ENCODE peak calls at places on chromosome 5, in seven cellular contexts. One of them, this sample, is unnamed.
A peak's percentile ranks its signal among the peaks of the same experiment; 100 is the strongest.

GRCh38 chr5:124960266-124960665 is 213.8 kb upstream of the ZNF608 start:
- DNase-seq in CD4-positive, CD25-positive, alpha-beta regulatory T cell: no peak
- DNase-seq in pancreas: no peak
- DNase-seq in SJSA1: no peak
- DNase-seq in ovary: no peak
- DNase-seq in mammary epithelial cell: peak; percentile 48
- DNase-seq in adrenal gland: no peak
- DNase-seq in this sample: no peak

GRCh38 chr5:15791859-15792258 is 291.9 kb downstream of the FBXL7 start:
- DNase-seq in CD4-positive, CD25-positive, alpha-beta regulatory T cell: no peak
- DNase-seq in adrenal gland: no peak
- DNase-seq in pancreas: no peak
- DNase-seq in ovary: no peak
- DNase-seq in mammary epithelial cell: no peak
- DNase-seq in SJSA1: no peak
- DNase-seq in this sample: no peak

GRCh38 chr5:23704176-23704855 is 196.9 kb downstream of the PRDM9 start:
- DNase-seq in pancreas: no peak
- DNase-seq in mammary epithelial cell: peak; percentile 17
- DNase-seq in adrenal gland: no peak
- DNase-seq in ovary: no peak
- DNase-seq in SJSA1: no peak
- DNase-seq in CD4-positive, CD25-positive, alpha-beta regulatory T cell: no peak
- DNase-seq in this sample: no peak

GRCh38 chr5:180646289-180646962 is 3.0 kb downstream of the FLT4 start:
- DNase-seq in pancreas: no peak
- DNase-seq in ovary: no peak
- DNase-seq in adrenal gland: no peak
- DNase-seq in mammary epithelial cell: no peak
- DNase-seq in SJSA1: peak; percentile 45
- DNase-seq in CD4-positive, CD25-positive, alpha-beta regulatory T cell: no peak
- DNase-seq in this sample: no peak

GRCh38 chr5:125129151-125129806 is 382.8 kb upstream of the ZNF608 start:
- DNase-seq in mammary epithelial cell: peak; percentile 62
- DNase-seq in ovary: no peak
- DNase-seq in CD4-positive, CD25-positive, alpha-beta regulatory T cell: no peak
- DNase-seq in adrenal gland: no peak
- DNase-seq in pancreas: no peak
- DNase-seq in SJSA1: no peak
- DNase-seq in this sample: no peak

GRCh38 chr5:91384671-91385430 is 1.7 kb upstream of the ARRDC3 start:
- DNase-seq in adrenal gland: peak; percentile 68
- DNase-seq in pancreas: no peak
- DNase-seq in ovary: no peak
- DNase-seq in SJSA1: peak; percentile 48
- DNase-seq in CD4-positive, CD25-positive, alpha-beta regulatory T cell: peak; percentile 92
- DNase-seq in mammary epithelial cell: peak; percentile 81
- DNase-seq in this sample: peak; percentile 66

GRCh38 chr5:74772359-74772758 is 5.3 kb downstream of the NSA2 start:
- DNase-seq in pancreas: no peak
- DNase-seq in CD4-positive, CD25-positive, alpha-beta regulatory T cell: no peak
- DNase-seq in adrenal gland: no peak
- DNase-seq in SJSA1: no peak
- DNase-seq in mammary epithelial cell: no peak
- DNase-seq in ovary: no peak
- DNase-seq in this sample: no peak

GRCh38 chr5:17443333-17444125 is 54.5 kb upstream of the TAF11L2 start:
- DNase-seq in SJSA1: no peak
- DNase-seq in adrenal gland: no peak
- DNase-seq in CD4-positive, CD25-positive, alpha-beta regulatory T cell: no peak
- DNase-seq in ovary: no peak
- DNase-seq in mammary epithelial cell: no peak
- DNase-seq in pancreas: no peak
- DNase-seq in this sample: no peak

GRCh38 chr5:133370281-133370890 is 242.0 kb downstream of the FSTL4 start:
- DNase-seq in mammary epithelial cell: peak; percentile 73
- DNase-seq in adrenal gland: no peak
- DNase-seq in CD4-positive, CD25-positive, alpha-beta regulatory T cell: no peak
- DNase-seq in SJSA1: no peak
- DNase-seq in ovary: no peak
- DNase-seq in pancreas: no peak
- DNase-seq in this sample: no peak

GRCh38 chr5:143923634-143924265 is 111.8 kb downstream of the HMHB1 start:
- DNase-seq in adrenal gland: no peak
- DNase-seq in CD4-positive, CD25-positive, alpha-beta regulatory T cell: no peak
- DNase-seq in SJSA1: no peak
- DNase-seq in pancreas: no peak
- DNase-seq in mammary epithelial cell: peak; percentile 52
- DNase-seq in ovary: no peak
- DNase-seq in this sample: no peak

GRCh38 chr5:147487031-147487750 is 22.7 kb downstream of the DPYSL3 start:
- DNase-seq in SJSA1: no peak
- DNase-seq in ovary: no peak
- DNase-seq in mammary epithelial cell: no peak
- DNase-seq in CD4-positive, CD25-positive, alpha-beta regulatory T cell: no peak
- DNase-seq in pancreas: no peak
- DNase-seq in adrenal gland: no peak
- DNase-seq in this sample: no peak

GRCh38 chr5:76701298-76701697 is 14.6 kb upstream of the F2R start:
- DNase-seq in mammary epithelial cell: peak; percentile 97
- DNase-seq in pancreas: no peak
- DNase-seq in adrenal gland: peak; percentile 85
- DNase-seq in ovary: no peak
- DNase-seq in SJSA1: no peak
- DNase-seq in CD4-positive, CD25-positive, alpha-beta regulatory T cell: no peak
- DNase-seq in this sample: peak; percentile 96

GRCh38 chr5:50447228-50447627 is 6.1 kb upstream of the EMB start:
- DNase-seq in mammary epithelial cell: no peak
- DNase-seq in ovary: no peak
- DNase-seq in pancreas: no peak
- DNase-seq in adrenal gland: no peak
- DNase-seq in SJSA1: no peak
- DNase-seq in CD4-positive, CD25-positive, alpha-beta regulatory T cell: no peak
- DNase-seq in this sample: no peak
- H3K27ac ChIP-seq in mammary epithelial cell: no peak overlapping the region
- H3K27ac ChIP-seq in ovary: no peak overlapping the region
- H3K27ac ChIP-seq in pancreas: no peak overlapping the region
- H3K27ac ChIP-seq in adrenal gland: no peak overlapping the region
- H3K27ac ChIP-seq in SJSA1: no peak overlapping the region
- H3K27ac ChIP-seq in CD4-positive, CD25-positive, alpha-beta regulatory T cell: peak overlapping the region; percentile 29
- H3K27ac ChIP-seq in this sample: no peak overlapping the region

DNA sequence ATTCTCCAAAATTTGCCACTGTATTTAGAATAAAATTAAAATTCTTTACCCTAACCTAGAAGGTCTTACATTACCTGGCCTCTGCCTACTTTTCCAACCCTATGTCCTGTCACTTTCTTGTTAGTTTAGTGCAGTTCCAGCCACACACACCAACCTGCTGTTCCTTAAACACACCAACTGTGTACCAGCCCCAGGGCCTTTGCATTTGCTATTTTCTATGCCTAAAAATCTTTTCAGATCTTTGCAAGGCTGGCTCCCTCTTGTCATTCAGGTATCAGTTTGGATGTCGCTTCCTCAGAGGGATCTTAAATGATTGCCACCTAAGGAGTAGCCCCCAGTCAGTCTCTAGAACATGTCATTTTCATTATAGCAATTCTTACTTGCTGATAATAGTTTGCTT is 17.7 kb upstream of the NRG2 start:
- DNase-seq in SJSA1: no peak
- DNase-seq in adrenal gland: no peak
- DNase-seq in mammary epithelial cell: no peak
- DNase-seq in CD4-positive, CD25-positive, alpha-beta regulatory T cell: no peak
- DNase-seq in pancreas: no peak
- DNase-seq in ovary: no peak
- DNase-seq in this sample: no peak
- H3K27me3 ChIP-seq in SJSA1: peaks cover 62% of the 10 kb centered on the region
- H3K27me3 ChIP-seq in adrenal gland: no peaks in the 10 kb centered on the region
- H3K27me3 ChIP-seq in mammary epithelial cell: peaks cover 8% of the 10 kb centered on the region
- H3K27me3 ChIP-seq in CD4-positive, CD25-positive, alpha-beta regulatory T cell: peaks cover 16% of the 10 kb centered on the region
- H3K27me3 ChIP-seq in pancreas: no peaks in the 10 kb centered on the region
- H3K27me3 ChIP-seq in ovary: no peaks in the 10 kb centered on the region
- H3K27me3 ChIP-seq in this sample: peaks cover 8% of the 10 kb centered on the region

GRCh38 chr5:88545348-88545747 is 276.7 kb upstream of the TMEM161B start:
- DNase-seq in SJSA1: no peak
- DNase-seq in CD4-positive, CD25-positive, alpha-beta regulatory T cell: no peak
- DNase-seq in mammary epithelial cell: no peak
- DNase-seq in pancreas: no peak
- DNase-seq in ovary: no peak
- DNase-seq in adrenal gland: no peak
- DNase-seq in this sample: no peak

GRCh38 chr5:88544616-88545150 is 276.0 kb upstream of the TMEM161B start:
- DNase-seq in mammary epithelial cell: no peak
- DNase-seq in pancreas: no peak
- DNase-seq in ovary: no peak
- DNase-seq in CD4-positive, CD25-positive, alpha-beta regulatory T cell: no peak
- DNase-seq in SJSA1: no peak
- DNase-seq in adrenal gland: no peak
- DNase-seq in this sample: no peak

GRCh38 chr5:88550736-88551135 is 282.1 kb upstream of the TMEM161B start:
- DNase-seq in CD4-positive, CD25-positive, alpha-beta regulatory T cell: no peak
- DNase-seq in SJSA1: no peak
- DNase-seq in pancreas: no peak
- DNase-seq in adrenal gland: no peak
- DNase-seq in ovary: no peak
- DNase-seq in mammary epithelial cell: no peak
- DNase-seq in this sample: no peak

GRCh38 chr5:88551724-88552345 is 283.2 kb upstream of the TMEM161B start:
- DNase-seq in pancreas: no peak
- DNase-seq in mammary epithelial cell: no peak
- DNase-seq in SJSA1: no peak
- DNase-seq in ovary: no peak
- DNase-seq in adrenal gland: no peak
- DNase-seq in CD4-positive, CD25-positive, alpha-beta regulatory T cell: no peak
- DNase-seq in this sample: peak; percentile 12

DNA sequence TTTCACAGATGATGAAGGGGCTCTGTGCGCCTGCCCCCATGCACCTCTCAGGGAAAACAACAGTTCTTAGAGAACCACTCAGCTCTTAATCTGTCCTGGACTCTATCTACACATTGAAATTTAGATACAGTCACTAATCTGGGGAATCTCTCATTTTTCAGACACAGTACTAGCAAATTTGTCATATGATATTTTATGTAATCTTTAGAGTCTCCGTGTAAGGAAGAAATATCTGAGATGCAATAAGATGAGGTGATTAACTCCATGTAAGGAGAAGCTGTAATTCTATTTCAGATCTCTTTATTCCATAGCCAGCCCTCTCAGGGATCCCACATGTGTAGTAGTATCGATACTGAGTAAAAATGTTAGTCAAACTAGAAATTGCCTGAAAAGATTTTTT is 279.5 kb upstream of the TMEM161B start:
- DNase-seq in CD4-positive, CD25-positive, alpha-beta regulatory T cell: no peak
- DNase-seq in SJSA1: no peak
- DNase-seq in ovary: no peak
- DNase-seq in adrenal gland: no peak
- DNase-seq in mammary epithelial cell: no peak
- DNase-seq in pancreas: no peak
- DNase-seq in this sample: no peak
- H3K27ac ChIP-seq in CD4-positive, CD25-positive, alpha-beta regulatory T cell: no peak overlapping the region
- H3K27ac ChIP-seq in SJSA1: no peak overlapping the region
- H3K27ac ChIP-seq in ovary: no peak overlapping the region
- H3K27ac ChIP-seq in adrenal gland: no peak overlapping the region
- H3K27ac ChIP-seq in mammary epithelial cell: no peak overlapping the region
- H3K27ac ChIP-seq in pancreas: no peak overlapping the region
- H3K27ac ChIP-seq in this sample: no peak overlapping the region

GRCh38 chr5:154478224-154478565 is at the start of gene HAND1:
- DNase-seq in SJSA1: peak; percentile 73
- DNase-seq in mammary epithelial cell: no peak
- DNase-seq in CD4-positive, CD25-positive, alpha-beta regulatory T cell: no peak
- DNase-seq in adrenal gland: peak; percentile 19
- DNase-seq in pancreas: peak; percentile 63
- DNase-seq in ovary: peak; percentile 32
- DNase-seq in this sample: no peak
- H3K27me3 ChIP-seq in SJSA1: peaks cover 100% of the 10 kb centered on the region
- H3K27me3 ChIP-seq in mammary epithelial cell: peaks cover 97% of the 10 kb centered on the region
- H3K27me3 ChIP-seq in CD4-positive, CD25-positive, alpha-beta regulatory T cell: peaks cover 60% of the 10 kb centered on the region
- H3K27me3 ChIP-seq in adrenal gland: peaks cover 96% of the 10 kb centered on the region
- H3K27me3 ChIP-seq in pancreas: peaks cover 73% of the 10 kb centered on the region
- H3K27me3 ChIP-seq in ovary: peaks cover 15% of the 10 kb centered on the region
- H3K27me3 ChIP-seq in this sample: peaks cover 9% of the 10 kb centered on the region

DNA sequence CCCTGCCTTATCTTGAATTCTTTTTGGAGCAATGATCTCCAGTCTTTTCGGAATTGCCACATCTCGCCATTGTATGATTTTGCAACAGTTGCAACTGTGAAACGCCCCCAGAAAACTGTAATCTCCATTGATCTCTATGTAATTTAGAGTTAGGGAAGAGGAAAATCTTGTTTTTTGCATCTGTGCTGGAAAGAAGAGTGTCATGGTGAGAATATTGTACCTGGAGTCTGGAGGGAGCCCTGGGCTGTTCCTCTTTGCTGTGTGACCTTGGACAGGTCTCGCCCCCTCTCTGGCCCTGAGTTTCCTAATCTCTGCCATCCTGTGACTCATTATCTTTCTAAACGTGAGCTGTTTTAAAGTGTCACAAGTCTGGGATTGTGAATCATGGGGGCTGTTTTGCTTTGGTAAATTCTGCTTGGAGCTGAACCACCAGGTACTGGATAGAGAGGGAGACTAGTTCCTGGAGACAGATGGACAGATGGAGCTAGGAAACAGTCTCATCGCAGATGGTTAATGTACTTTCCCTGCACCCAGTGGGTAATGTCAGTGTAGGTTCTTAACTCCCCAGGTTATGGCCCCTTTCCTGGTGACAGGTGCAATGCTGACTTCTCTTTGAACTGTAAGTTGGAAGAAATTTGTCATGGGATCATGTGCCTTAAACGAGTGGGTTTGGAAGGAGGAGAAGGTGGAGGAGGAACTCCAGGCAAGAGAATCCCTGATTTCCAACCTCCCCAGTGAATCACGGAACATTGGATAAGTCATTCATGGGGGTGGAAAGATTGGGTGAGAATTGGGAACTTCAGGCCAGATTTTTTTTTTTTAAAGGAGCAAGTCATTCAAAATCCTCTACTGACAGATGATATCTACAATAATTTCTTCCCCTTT is 19.6 kb downstream of the PPARGC1B start:
- DNase-seq in CD4-positive, CD25-positive, alpha-beta regulatory T cell: no peak
- DNase-seq in pancreas: no peak
- DNase-seq in ovary: no peak
- DNase-seq in SJSA1: no peak
- DNase-seq in adrenal gland: peak; percentile 26
- DNase-seq in mammary epithelial cell: peak; percentile 48
- DNase-seq in this sample: no peak
- H3K27ac ChIP-seq in CD4-positive, CD25-positive, alpha-beta regulatory T cell: no peak overlapping the region
- H3K27ac ChIP-seq in pancreas: no peak overlapping the region
- H3K27ac ChIP-seq in ovary: no peak overlapping the region
- H3K27ac ChIP-seq in SJSA1: no peak overlapping the region
- H3K27ac ChIP-seq in adrenal gland: peak overlapping the region; percentile 38
- H3K27ac ChIP-seq in mammary epithelial cell: no peak overlapping the region
- H3K27ac ChIP-seq in this sample: no peak overlapping the region

DNA sequence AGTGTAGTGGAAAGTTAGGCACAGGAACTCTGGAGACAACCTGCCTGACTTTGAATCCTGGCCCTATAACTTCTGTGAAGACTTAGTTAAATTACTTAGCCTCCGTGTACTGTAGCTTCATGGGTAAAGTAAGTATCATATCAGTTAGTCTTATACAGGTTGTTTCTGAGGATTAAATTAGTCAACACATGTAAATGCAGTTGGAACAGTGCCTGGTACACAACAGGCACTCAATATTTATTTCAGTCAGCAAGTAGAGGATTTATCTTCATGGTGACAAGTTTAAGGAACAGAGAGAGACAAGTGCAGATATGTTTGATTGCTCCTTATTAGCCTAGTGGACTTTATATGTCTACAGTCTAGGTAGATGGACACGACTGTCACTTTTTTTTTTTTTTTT is 2.7 kb downstream of the TSLP start:
- DNase-seq in CD4-positive, CD25-positive, alpha-beta regulatory T cell: no peak
- DNase-seq in ovary: no peak
- DNase-seq in adrenal gland: no peak
- DNase-seq in pancreas: no peak
- DNase-seq in SJSA1: no peak
- DNase-seq in mammary epithelial cell: no peak
- DNase-seq in this sample: no peak
- H3K27me3 ChIP-seq in CD4-positive, CD25-positive, alpha-beta regulatory T cell: peaks cover 52% of the 10 kb centered on the region
- H3K27me3 ChIP-seq in ovary: no peaks in the 10 kb centered on the region
- H3K27me3 ChIP-seq in adrenal gland: peaks cover 17% of the 10 kb centered on the region
- H3K27me3 ChIP-seq in pancreas: no peaks in the 10 kb centered on the region
- H3K27me3 ChIP-seq in SJSA1: peaks cover 4% of the 10 kb centered on the region
- H3K27me3 ChIP-seq in mammary epithelial cell: peaks cover 4% of the 10 kb centered on the region
- H3K27me3 ChIP-seq in this sample: no peaks in the 10 kb centered on the region